ENCODE peak calls at places on chromosomes 3 and 15, in seven cellular contexts. S is IMR-90, E is H9, D is neuronal stem cell, K is H1, J is mesenchymal stem cell, F is trophoblast cell. U is an unnamed sample.

GRCh38 chr3:113659121-113659531 is 37.3 kb downstream of the USF3 start:
- DNase-seq in S (no peak), E (no peak), D (no peak), K (no peak), J (no peak), F (no peak), U (peak; percentile 13)

GRCh38 chr3:48301814-48302194 is 31.7 kb downstream of the SPINK8 start:
- DNase-seq in S (peak; percentile 19), E (no peak), D (peak; percentile 8), K (no peak), J (no peak), F (peak; percentile 39), U (peak; percentile 25)

GRCh38 chr3:65811917-65812316 is 226.8 kb downstream of the MAGI1 start:
- DNase-seq in S (peak; percentile 13), E (no peak), D (no peak), K (no peak), J (no peak), F (no peak), U (no peak)

GRCh38 chr3:153734777-153735551 is 386.2 kb upstream of the ARHGEF26 start:
- DNase-seq in S (no peak), E (no peak), D (no peak), K (no peak), J (no peak), F (no peak), U (no peak)

GRCh38 chr15:88866295-88866881 is 29.0 kb downstream of the HAPLN3 start:
- DNase-seq in S (no peak), E (no peak), D (no peak), K (no peak), J (no peak), F (no peak), U (no peak)

GRCh38 chr15:88987951-88988671 is 74.9 kb upstream of the MFGE8 start:
- DNase-seq in S (peak; percentile 73), E (peak; percentile 72), D (no peak), K (peak; percentile 72), J (no peak), F (no peak), U (peak; percentile 88)

GRCh38 chr15:88635343-88635742 is 3.5 kb upstream of the ISG20 start:
- DNase-seq in S (no peak), E (no peak), D (no peak), K (no peak), J (peak; percentile 81), F (no peak), U (no peak)

GRCh38 chr3:191721983-191722382 is 261.0 kb downstream of the PYDC2 start:
- DNase-seq in S (no peak), E (no peak), D (no peak), K (no peak), J (no peak), F (no peak), U (no peak)

GRCh38 chr3:128180446-128180845 is 27.2 kb downstream of the EEFSEC start:
- DNase-seq in S (no peak), E (no peak), D (no peak), K (no peak), J (no peak), F (peak; percentile 15), U (no peak)

GRCh38 chr3:27591811-27592210 is 107.6 kb upstream of the SLC4A7 start:
- DNase-seq in S (no peak), E (no peak), D (no peak), K (no peak), J (no peak), F (no peak), U (no peak)

GRCh38 chr15:89389841-89390603 is 55.4 kb upstream of the POLG start:
- DNase-seq in S (no peak), E (peak; percentile 34), D (no peak), K (no peak), J (no peak), F (no peak), U (no peak)

GRCh38 chr15:98433302-98433701 is 215.0 kb upstream of the IGF1R start:
- DNase-seq in S (no peak), E (no peak), D (no peak), K (no peak), J (no peak), F (no peak), U (no peak)

GRCh38 chr15:31442203-31443090 is 115.8 kb downstream of the KLF13 start:
- DNase-seq in S (peak; percentile 95), E (no peak), D (no peak), K (no peak), J (peak; percentile 90), F (peak; percentile 76), U (peak; percentile 68)

GRCh38 chr3:158456114-158456513 is 114.9 kb upstream of the MLF1 start:
- DNase-seq in S (peak; percentile 63), E (no peak), D (no peak), K (no peak), J (peak; percentile 86), F (no peak), U (no peak)

GRCh38 chr3:107629556-107629955 is 106.8 kb downstream of the BBX start:
- DNase-seq in S (peak; percentile 28), E (no peak), D (no peak), K (no peak), J (peak; percentile 51), F (no peak), U (no peak)

GRCh38 chr3:71154846-71155245 is 428.7 kb downstream of the FOXP1 start:
- DNase-seq in S (no peak), E (no peak), D (no peak), K (no peak), J (no peak), F (no peak), U (no peak)

GRCh38 chr3:12822725-12823373 is 18.5 kb downstream of the RPL32 start:
- DNase-seq in S (peak; percentile 51), E (no peak), D (no peak), K (no peak), J (peak; percentile 50), F (peak; percentile 64), U (peak; percentile 51)

GRCh38 chr15:37140531-37141053 is 40.2 kb upstream of the MEIS2 start:
- DNase-seq in S (peak; percentile 30), E (no peak), D (no peak), K (no peak), J (no peak), F (peak; percentile 9), U (no peak)

GRCh38 chr3:13022348-13023250 is 50.6 kb downstream of the IQSEC1 start:
- DNase-seq in S (peak; percentile 89), E (peak; percentile 76), D (no peak), K (peak; percentile 64), J (peak; percentile 83), F (peak; percentile 88), U (peak; percentile 66)

GRCh38 chr3:178907081-178907480 is 164.5 kb downstream of the ZMAT3 start:
- DNase-seq in S (no peak), E (no peak), D (no peak), K (no peak), J (peak; percentile 5), F (no peak), U (no peak)

GRCh38 chr3:4994823-4995499 is 15.7 kb downstream of the BHLHE40 start:
- DNase-seq in S (peak; percentile 92), E (no peak), D (no peak), K (no peak), J (peak; percentile 97), F (peak; percentile 72), U (peak; percentile 81)

GRCh38 chr3:55484741-55485207 is 2.3 kb downstream of the WNT5A start:
- DNase-seq in S (no peak), E (no peak), D (no peak), K (no peak), J (no peak), F (no peak), U (no peak)

GRCh38 chr15:91408476-91409076 is 308.5 kb downstream of the SV2B start:
- DNase-seq in S (peak; percentile 62), E (no peak), D (no peak), K (no peak), J (no peak), F (no peak), U (peak; percentile 59)

GRCh38 chr3:187292186-187292585 is 649 bp upstream of the MASP1 start:
- DNase-seq in S (no peak), E (no peak), D (no peak), K (no peak), J (peak; percentile 43), F (no peak), U (no peak)

GRCh38 chr3:187292631-187293513 is 1.3 kb upstream of the MASP1 start:
- DNase-seq in S (peak; percentile 48), E (no peak), D (no peak), K (no peak), J (peak; percentile 40), F (no peak), U (no peak)

GRCh38 chr3:187295635-187296034 is 4.1 kb upstream of the MASP1 start:
- DNase-seq in S (no peak), E (no peak), D (no peak), K (no peak), J (no peak), F (peak; percentile 37), U (peak; percentile 59)

GRCh38 chr3:187293514-187293870 is 2.0 kb upstream of the MASP1 start:
- DNase-seq in S (no peak), E (no peak), D (no peak), K (no peak), J (no peak), F (no peak), U (no peak)

GRCh38 chr3:187293977-187294376 is 2.4 kb upstream of the MASP1 start:
- DNase-seq in S (no peak), E (no peak), D (no peak), K (no peak), J (no peak), F (no peak), U (no peak)
- H4K8ac ChIP-seq in S (peak overlapping the region; percentile 65), E (no peak overlapping the region), D (no peak overlapping the region), K (no peak overlapping the region), J (no peak overlapping the region), F (no peak overlapping the region), U (no peak overlapping the region)

GRCh38 chr15:60886680-60887079 is 342.4 kb downstream of the RORA start:
- DNase-seq in S (no peak), E (no peak), D (no peak), K (no peak), J (no peak), F (no peak), U (no peak)

GRCh38 chr15:60889006-60889405 is 340.1 kb downstream of the RORA start:
- DNase-seq in S (no peak), E (no peak), D (no peak), K (no peak), J (no peak), F (no peak), U (no peak)

GRCh38 chr15:60889506-60889905 is 339.6 kb downstream of the RORA start:
- DNase-seq in S (no peak), E (no peak), D (no peak), K (no peak), J (no peak), F (no peak), U (no peak)

GRCh38 chr15:60883691-60884319 is 345.3 kb downstream of the RORA start:
- DNase-seq in S (no peak), E (no peak), D (no peak), K (no peak), J (no peak), F (no peak), U (no peak)
- H4K8ac ChIP-seq in S (no peak overlapping the region), E (no peak overlapping the region), D (no peak overlapping the region), K (no peak overlapping the region), J (no peak overlapping the region), F (no peak overlapping the region), U (no peak overlapping the region)

GRCh38 chr3:114712728-114713492 is 419.1 kb downstream of the TIGIT start:
- DNase-seq in S (no peak), E (no peak), D (no peak), K (no peak), J (no peak), F (no peak), U (no peak)
- H4K8ac ChIP-seq in S (no peak overlapping the region), E (no peak overlapping the region), D (no peak overlapping the region), K (no peak overlapping the region), J (no peak overlapping the region), F (no peak overlapping the region), U (no peak overlapping the region)

GRCh38 chr15:26634319-26634718 is 138.5 kb downstream of the GABRB3 start:
- DNase-seq in S (no peak), E (no peak), D (peak; percentile 67), K (no peak), J (no peak), F (peak; percentile 7), U (peak; percentile 96)
- H4K8ac ChIP-seq in S (no peak overlapping the region), E (no peak overlapping the region), D (no peak overlapping the region), K (no peak overlapping the region), J (no peak overlapping the region), F (no peak overlapping the region), U (no peak overlapping the region)

U was measured in mesendoderm.